ENCODE peak calls at places on chromosome 5, in seven cellular contexts. U, H, V, L, E, M and R are unnamed samples.

GRCh38 chr5:171367424-171368370 is 20.0 kb upstream of the NPM1 start:
- DNase-seq in V (no peak), L (no peak), H (no peak), M (peak), U (no peak), E (peak), R (no peak)

GRCh38 chr5:86175224-86175623 is 442.5 kb upstream of the COX7C start:
- DNase-seq in E (peak), U (peak), L (no peak), V (no peak), H (no peak), M (no peak), R (no peak)

GRCh38 chr5:133667217-133667616 is 54.9 kb upstream of the FSTL4 start:
- DNase-seq in U (no peak), M (no peak), V (no peak), L (no peak), E (no peak), H (no peak), R (no peak)

GRCh38 chr5:131647078-131647769 is 12.2 kb upstream of the RAPGEF6 start:
- DNase-seq in L (no peak), E (no peak), V (no peak), U (no peak), H (no peak), M (no peak), R (no peak)

GRCh38 chr5:133113331-133114061 is 61.7 kb downstream of the HSPA4 start:
- DNase-seq in U (no peak), M (peak), H (no peak), E (no peak), L (peak), V (peak), R (no peak)

GRCh38 chr5:169979871-169980270 is 424 bp downstream of the INSYN2B start:
- DNase-seq in L (no peak), E (no peak), H (no peak), M (peak), U (peak), V (no peak), R (peak)

GRCh38 chr5:159189310-159189709 is 20.0 kb downstream of the RNF145 start:
- DNase-seq in U (no peak), L (no peak), E (no peak), M (peak), V (no peak), H (no peak), R (no peak)

GRCh38 chr5:131782717-131783116 is 14.1 kb downstream of the FNIP1 start:
- DNase-seq in E (no peak), U (no peak), H (no peak), M (no peak), L (no peak), V (no peak), R (no peak)

GRCh38 chr5:53334431-53334941 is 145.9 kb upstream of the FST start:
- DNase-seq in E (peak), U (no peak), V (no peak), M (peak), H (no peak), L (no peak), R (no peak)

GRCh38 chr5:137737349-137738256 is 1.7 kb upstream of the KLHL3 start:
- DNase-seq in E (peak), L (no peak), U (peak), H (no peak), V (peak), M (peak), R (no peak)

GRCh38 chr5:138843789-138844461 is 31.2 kb downstream of the LRRTM2 start:
- DNase-seq in U (no peak), M (peak), L (no peak), H (no peak), V (no peak), E (no peak), R (no peak)

GRCh38 chr5:171562822-171563221 is 143.4 kb downstream of the FGF18 start:
- DNase-seq in E (peak), L (no peak), V (no peak), M (peak), H (no peak), U (no peak), R (no peak)

GRCh38 chr5:143456952-143457547 is 53.6 kb upstream of the NR3C1 start:
- DNase-seq in L (no peak), U (no peak), H (no peak), M (peak), E (peak), V (peak), R (no peak)

GRCh38 chr5:96720408-96720807 is 58.2 kb downstream of the CAST start:
- DNase-seq in V (no peak), E (no peak), H (no peak), U (no peak), M (no peak), L (no peak), R (no peak)

GRCh38 chr5:133385346-133385745 is 227.0 kb downstream of the FSTL4 start:
- DNase-seq in L (no peak), M (no peak), E (no peak), H (peak), U (no peak), V (no peak), R (no peak)

GRCh38 chr5:116629168-116629567 is 54.5 kb upstream of the SEMA6A start:
- DNase-seq in V (no peak), H (peak), M (no peak), U (peak), E (no peak), L (no peak), R (no peak)

GRCh38 chr5:177494356-177495195 is 2.8 kb downstream of the PDLIM7 start:
- DNase-seq in V (no peak), L (peak), E (peak), H (peak), M (peak), U (peak), R (peak)

GRCh38 chr5:147887026-147887627 is 8.6 kb downstream of the SCGB3A2 start:
- DNase-seq in U (peak), L (no peak), M (peak), H (no peak), V (peak), E (peak), R (no peak)

GRCh38 chr5:169544264-169544950 is 39.2 kb upstream of the SPDL1 start:
- DNase-seq in E (no peak), V (no peak), M (no peak), H (no peak), U (no peak), L (no peak), R (no peak)

DNA sequence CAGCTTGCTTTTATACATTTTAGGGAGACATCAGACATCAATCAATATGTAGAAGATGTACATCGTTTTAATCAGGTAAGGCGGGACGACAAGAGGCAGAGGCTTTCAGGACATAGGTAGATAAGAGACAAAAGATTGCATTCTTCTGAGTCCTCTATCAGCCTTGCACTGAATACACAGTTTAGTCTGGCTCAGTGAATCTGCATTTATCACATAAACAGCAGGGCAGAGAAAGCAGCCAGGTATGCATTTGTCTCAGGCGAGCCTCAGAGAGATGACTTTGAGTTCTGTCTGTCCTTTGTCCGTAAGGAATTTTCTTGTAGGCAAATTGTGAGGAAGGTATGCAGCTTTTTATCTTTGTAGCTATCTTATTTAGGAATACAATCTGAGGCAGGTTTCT is 202.8 kb upstream of the TAS2R1 start:
- DNase-seq in V (no peak), H (no peak), L (no peak), U (peak), E (no peak), M (no peak), R (no peak)
- H4K8ac ChIP-seq in V (peak), H (no peak), L (no peak), U (no peak), E (no peak), M (no peak), R (no peak)

GRCh38 chr5:59042683-59043082 is 459.8 kb downstream of the RAB3C start:
- DNase-seq in E (peak), H (no peak), L (no peak), U (no peak), M (no peak), V (no peak), R (no peak)
- H4K8ac ChIP-seq in E (no peak), H (no peak), L (no peak), U (no peak), M (peak), V (no peak), R (no peak)

GRCh38 chr5:144742376-144742775 is 571.7 kb downstream of the KCTD16 start:
- DNase-seq in U (peak), H (no peak), L (no peak), V (no peak), M (no peak), E (no peak), R (peak)
- H4K8ac ChIP-seq in U (no peak), H (no peak), L (no peak), V (no peak), M (no peak), E (no peak), R (no peak)

GRCh38 chr5:113109344-113109743 is 132.7 kb downstream of the DCP2 start:
- DNase-seq in V (no peak), H (no peak), E (no peak), M (no peak), L (no peak), U (no peak), R (no peak)
- H4K8ac ChIP-seq in V (no peak), H (no peak), E (no peak), M (no peak), L (no peak), U (no peak), R (no peak)